ENCODE peak calls at places on chromosomes 2 and 18, in four cellular contexts. N is adrenal gland, H is sigmoid colon, J is Peyer's patch. Z is an unnamed sample.

GRCh38 chr2:190904644-190905043 is 24.0 kb downstream of the GLS start:
- DNase-seq in N (no peak), H (no peak), J (no peak), Z (no peak)

GRCh38 chr2:9547272-9547991 is 8.2 kb downstream of the ADAM17 start:
- DNase-seq in N (no peak), H (no peak), J (no peak), Z (no peak)

GRCh38 chr2:187549193-187549592 is 5.0 kb downstream of the TFPI start:
- DNase-seq in N (no peak), H (no peak), J (no peak), Z (no peak)

GRCh38 chr2:23489471-23490400 is 104.8 kb downstream of the KLHL29 start:
- DNase-seq in N (peak), H (no peak), J (no peak), Z (no peak)

GRCh38 chr2:204586444-204587165 is 41.3 kb downstream of the PARD3B start:
- DNase-seq in N (no peak), H (no peak), J (no peak), Z (no peak)

GRCh38 chr2:231688616-231689508 is 19.5 kb upstream of the PTMA start:
- DNase-seq in N (peak), H (no peak), J (no peak), Z (no peak)

GRCh38 chr2:69200107-69200520 is 186.9 kb downstream of the GFPT1 start:
- DNase-seq in N (no peak), H (peak), J (no peak), Z (no peak)

GRCh38 chr18:48348739-48349138 is 60.4 kb downstream of the ZBTB7C start:
- DNase-seq in N (peak), H (no peak), J (no peak), Z (no peak)

GRCh38 chr2:95034221-95034620 is 8.7 kb downstream of the MAL start:
- DNase-seq in N (no peak), H (no peak), J (no peak), Z (no peak)

GRCh38 chr2:233455006-233455405 is 100.7 kb downstream of the DGKD start:
- DNase-seq in N (no peak), H (peak), J (peak), Z (no peak)

GRCh38 chr18:29749699-29750098 is 1292.8 kb downstream of the DSC3 start:
- DNase-seq in N (no peak), H (no peak), J (no peak), Z (no peak)

DNA sequence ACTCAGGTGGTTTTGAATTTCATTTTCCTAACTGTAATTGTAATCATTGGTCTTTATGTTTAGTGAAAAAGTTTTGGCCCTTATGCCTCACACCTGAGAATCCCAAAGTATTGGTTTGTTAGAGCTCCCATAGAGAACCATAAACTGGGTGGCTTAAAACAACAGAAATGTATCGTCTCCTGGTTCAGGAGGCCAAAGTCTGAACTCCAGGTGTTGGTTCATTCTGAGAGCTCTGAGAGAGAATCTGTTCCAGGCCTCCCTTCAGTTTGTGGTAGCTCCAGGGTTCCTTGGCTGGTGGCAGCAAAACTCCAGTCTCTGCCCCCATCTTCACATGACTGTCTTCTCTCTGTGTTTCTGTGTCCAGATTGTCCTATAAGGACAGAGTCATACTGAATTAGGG is 11.0 kb downstream of the IL37 start:
- DNase-seq in N (no peak), H (no peak), J (no peak), Z (peak)
- H3K27ac ChIP-seq in N (no peak), H (no peak), J (no peak), Z (no peak)

GRCh38 chr2:120007851-120008250 is 5.0 kb upstream of the EPB41L5 start:
- DNase-seq in N (no peak), H (no peak), J (no peak), Z (no peak)
- H3K27ac ChIP-seq in N (no peak), H (no peak), J (no peak), Z (no peak)

GRCh38 chr2:119292226-119292625 is 68.6 kb downstream of the STEAP3 start:
- DNase-seq in N (peak), H (no peak), J (no peak), Z (no peak)

GRCh38 chr2:119293900-119294299 is 70.3 kb downstream of the STEAP3 start:
- DNase-seq in N (no peak), H (no peak), J (no peak), Z (no peak)

GRCh38 chr2:119293254-119293653 is 69.6 kb downstream of the STEAP3 start:
- DNase-seq in N (no peak), H (no peak), J (no peak), Z (no peak)

GRCh38 chr2:119291588-119292167 is 68.0 kb downstream of the STEAP3 start:
- DNase-seq in N (no peak), H (no peak), J (no peak), Z (no peak)

DNA sequence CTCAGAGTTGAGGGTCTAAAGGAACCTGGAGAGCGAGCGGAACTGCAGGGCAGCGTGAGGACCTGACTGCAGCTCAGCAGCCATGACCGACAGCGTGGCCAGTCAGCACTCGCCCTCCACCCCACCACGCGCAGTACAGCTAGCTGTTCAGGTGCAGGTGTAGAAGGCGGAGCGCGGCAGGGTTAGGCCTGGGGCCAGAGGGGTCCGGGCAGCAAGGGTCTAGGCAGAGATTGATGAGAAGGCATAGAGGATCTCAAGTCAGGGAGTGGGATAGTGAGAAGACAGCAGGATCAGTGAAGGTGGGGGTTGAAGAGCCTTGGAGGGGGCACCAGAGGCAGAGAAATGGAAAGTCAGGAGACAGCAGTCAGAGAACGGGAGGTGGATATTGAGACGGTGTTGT is 71.0 kb downstream of the STEAP3 start:
- DNase-seq in N (no peak), H (no peak), J (no peak), Z (no peak)
- H3K27ac ChIP-seq in N (no peak), H (no peak), J (no peak), Z (no peak)

GRCh38 chr2:85769987-85770362 is 16.2 kb downstream of the ATOH8 start:
- DNase-seq in N (no peak), H (no peak), J (no peak), Z (no peak)
- H3K27ac ChIP-seq in N (no peak), H (no peak), J (no peak), Z (no peak)

GRCh38 chr2:74503506-74504475 is 3.7 kb downstream of the PCGF1 start:
- DNase-seq in N (no peak), H (no peak), J (peak), Z (no peak)
- H3K27ac ChIP-seq in N (peak), H (peak), J (peak), Z (peak)

DNA sequence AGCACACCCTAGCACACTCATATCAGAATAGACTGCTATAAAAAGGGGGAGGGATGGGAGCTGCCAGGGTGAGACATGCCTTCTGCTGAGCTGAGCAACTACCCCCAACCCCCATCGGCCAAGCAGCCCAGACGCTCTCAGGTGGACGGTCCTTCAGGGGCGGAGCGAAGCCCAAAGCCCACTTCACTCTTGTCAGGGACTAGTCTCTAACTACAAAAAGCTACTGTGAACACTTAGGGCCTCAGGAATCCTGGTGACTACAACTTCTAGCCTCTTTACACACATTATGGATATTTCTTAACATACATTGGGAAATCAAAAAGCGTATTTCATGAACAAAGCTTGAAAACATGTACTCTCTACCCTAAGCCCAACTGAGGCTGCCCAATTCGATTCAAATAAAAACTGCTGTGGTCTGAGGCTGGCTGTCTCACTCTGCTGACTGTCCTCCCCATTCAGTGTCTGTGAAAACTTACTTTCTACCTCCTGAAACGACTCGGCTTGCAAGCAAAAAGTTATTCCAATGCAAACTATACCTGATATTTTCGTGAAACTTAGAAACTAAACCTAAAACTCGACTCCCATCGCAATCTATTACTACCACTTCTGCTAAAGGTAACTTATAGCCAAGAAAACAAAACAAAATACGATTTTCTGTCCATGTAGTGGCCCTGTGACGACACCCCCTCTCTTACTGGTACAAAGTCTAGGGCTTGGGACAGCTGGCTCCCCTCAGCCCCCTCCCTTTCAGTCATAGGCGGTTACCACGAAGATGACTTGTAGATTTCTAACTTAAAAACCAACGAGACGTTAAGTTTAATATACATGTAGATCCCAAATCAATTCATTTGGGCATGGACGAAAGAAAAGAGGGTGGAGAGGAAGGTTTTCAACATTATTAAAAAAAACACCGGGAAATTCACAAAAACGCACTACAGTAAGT is 1.2 kb downstream of the SERTAD2 start:
- DNase-seq in N (no peak), H (peak), J (peak), Z (peak)
- H3K27ac ChIP-seq in N (peak), H (peak), J (peak), Z (peak)

DNA sequence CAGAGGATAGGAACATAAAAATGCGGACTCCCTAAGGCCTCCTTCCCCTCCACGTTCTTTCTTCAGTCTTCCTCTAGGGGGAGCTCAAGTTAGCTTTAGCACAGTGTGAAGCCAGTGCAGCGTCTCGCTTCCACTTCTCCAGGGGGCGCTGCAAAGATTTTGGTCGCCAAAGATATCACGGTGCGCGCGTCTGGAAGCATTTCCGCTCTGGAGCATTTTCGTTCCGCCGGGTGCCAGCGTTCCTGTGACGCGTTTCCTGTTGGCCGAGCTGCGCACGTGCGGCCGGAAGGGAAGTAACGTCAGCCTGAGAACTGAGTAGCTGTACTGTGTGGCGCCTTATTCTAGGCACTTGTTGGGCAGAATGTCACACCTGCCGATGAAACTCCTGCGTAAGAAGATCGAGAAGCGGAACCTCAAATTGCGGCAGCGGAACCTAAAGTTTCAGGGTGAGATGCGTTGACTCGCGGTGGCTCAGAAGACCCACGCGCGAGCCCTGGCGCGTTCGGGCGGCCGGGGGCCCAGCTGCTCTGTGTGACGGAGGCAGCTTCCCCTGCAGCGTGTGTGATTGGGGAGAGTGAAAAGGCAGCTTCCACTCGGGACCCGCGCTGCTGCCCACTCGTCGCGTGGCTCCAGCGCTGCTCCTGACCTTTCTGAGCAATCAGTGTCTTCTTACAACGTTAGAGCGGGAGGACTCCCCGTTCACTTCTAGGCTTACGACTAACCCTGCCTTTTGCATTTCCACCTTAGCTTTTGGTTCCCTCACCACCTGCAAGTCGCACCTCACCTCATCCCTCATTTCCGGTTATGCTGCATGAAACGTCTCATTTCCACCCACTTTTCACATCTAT is at the start of gene DDX18:
- DNase-seq in N (peak), H (peak), J (peak), Z (peak)
- H3K27ac ChIP-seq in N (peak), H (peak), J (peak), Z (peak)

GRCh38 chr2:195861821-195862220 is 204.8 kb downstream of the SLC39A10 start:
- DNase-seq in N (no peak), H (no peak), J (no peak), Z (no peak)

GRCh38 chr2:195864316-195864715 is 204.3 kb downstream of the DNAH7 start:
- DNase-seq in N (no peak), H (no peak), J (no peak), Z (no peak)

GRCh38 chr2:195863121-195863520 is 205.5 kb downstream of the DNAH7 start:
- DNase-seq in N (no peak), H (no peak), J (no peak), Z (no peak)

GRCh38 chr2:195863564-195863963 is 205.1 kb downstream of the DNAH7 start:
- DNase-seq in N (no peak), H (no peak), J (no peak), Z (no peak)

DNA sequence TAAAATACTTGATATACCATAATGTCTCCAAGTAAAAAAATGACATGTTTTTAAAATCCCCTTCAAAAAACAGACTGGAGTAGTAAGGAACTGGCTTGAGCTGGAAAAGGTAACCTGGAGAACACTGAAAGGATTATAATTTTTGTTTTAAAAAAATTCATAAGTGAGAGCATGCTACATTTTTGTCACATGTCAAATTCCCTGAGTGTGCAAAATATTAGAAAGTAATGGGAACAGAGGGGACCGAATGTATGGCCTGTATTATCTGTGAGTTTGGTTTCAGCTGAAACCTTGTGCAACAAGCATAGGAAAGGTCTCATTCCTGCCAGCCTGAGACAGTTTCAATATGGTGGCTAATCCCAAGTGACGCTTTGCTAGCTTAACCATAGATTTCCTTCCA is 202.5 kb downstream of the SLC39A10 start:
- DNase-seq in N (no peak), H (no peak), J (no peak), Z (no peak)
- H3K27ac ChIP-seq in N (no peak), H (no peak), J (no peak), Z (no peak)

GRCh38 chr2:98717625-98718024 is 13.3 kb downstream of the MGAT4A start:
- DNase-seq in N (no peak), H (no peak), J (no peak), Z (no peak)

GRCh38 chr2:98713332-98714015 is 17.5 kb downstream of the MGAT4A start:
- DNase-seq in N (no peak), H (no peak), J (no peak), Z (no peak)

GRCh38 chr2:98715812-98716451 is 15.0 kb downstream of the MGAT4A start:
- DNase-seq in N (no peak), H (no peak), J (no peak), Z (no peak)

GRCh38 chr2:98720286-98720685 is 10.6 kb downstream of the MGAT4A start:
- DNase-seq in N (no peak), H (no peak), J (no peak), Z (peak)

GRCh38 chr2:98716786-98717185 is 14.1 kb downstream of the MGAT4A start:
- DNase-seq in N (no peak), H (no peak), J (no peak), Z (no peak)
- H3K27ac ChIP-seq in N (no peak), H (no peak), J (no peak), Z (no peak)